ENCODE peak calls at places on chromosomes 12 and 14, in six cellular contexts. P is IMR-90, Y is mesenchymal stem cell, G is H9, V is H1, N is trophoblast cell. U is an unnamed sample.
A peak's percentile ranks its signal among the peaks of the same experiment; 100 is the strongest.

GRCh38 chr14:29222671-29223268 is 456.2 kb downstream of the FOXG1 start:
- DNase-seq in N (peak; percentile 44), V (no peak), P (peak; percentile 73), Y (peak; percentile 18), G (peak; percentile 26), U (no peak)

GRCh38 chr12:46562625-46563228 is 190.2 kb upstream of the SLC38A2 start:
- DNase-seq in G (no peak), V (no peak), Y (peak; percentile 81), P (peak; percentile 76), N (peak; percentile 48), U (no peak)

GRCh38 chr12:57103856-57104255 is 7.3 kb downstream of the STAT6 start:
- DNase-seq in Y (no peak), G (no peak), P (no peak), N (peak; percentile 54), V (no peak), U (no peak)

GRCh38 chr12:107225626-107226025 is 132.3 kb upstream of the CRY1 start:
- DNase-seq in P (peak; percentile 42), V (peak; percentile 60), N (no peak), Y (peak; percentile 9), G (peak; percentile 78), U (no peak)

GRCh38 chr12:65082411-65082810 is 38.7 kb downstream of the WIF1 start:
- DNase-seq in G (no peak), Y (no peak), N (no peak), P (no peak), V (no peak), U (no peak)

GRCh38 chr12:21607701-21608100 is 3.1 kb upstream of the GYS2 start:
- DNase-seq in Y (peak; percentile 31), V (no peak), G (no peak), N (peak; percentile 18), P (peak; percentile 33), U (no peak)

GRCh38 chr14:69532561-69533335 is 41.9 kb downstream of the CCDC177 start:
- DNase-seq in G (no peak), P (no peak), Y (no peak), V (no peak), N (no peak), U (no peak)

GRCh38 chr12:10941916-10942607 is 3.0 kb upstream of the TAS2R14 start:
- DNase-seq in N (peak; percentile 68), P (no peak), Y (no peak), V (no peak), G (peak; percentile 75), U (no peak)

GRCh38 chr14:62081012-62081612 is 318.9 kb downstream of the SNAPC1 start:
- DNase-seq in G (no peak), Y (no peak), V (no peak), N (no peak), P (no peak), U (no peak)

GRCh38 chr14:64091217-64091616 is 203.0 kb downstream of the ESR2 start:
- DNase-seq in P (no peak), V (no peak), N (no peak), Y (no peak), G (no peak), U (no peak)

GRCh38 chr12:55930771-55931316 is at the start of gene DGKA:
- DNase-seq in G (peak; percentile 69), V (peak; percentile 78), Y (peak; percentile 83), P (peak; percentile 85), N (peak; percentile 70), U (no peak)

GRCh38 chr12:51626629-51627028 is 35.6 kb downstream of the SCN8A start:
- DNase-seq in P (no peak), Y (no peak), G (no peak), N (no peak), V (no peak), U (no peak)

GRCh38 chr12:14394317-14395058 is 29.0 kb downstream of the ATF7IP start:
- DNase-seq in N (peak; percentile 71), G (no peak), P (peak; percentile 84), Y (peak; percentile 92), V (no peak), U (peak; percentile 63)

GRCh38 chr14:98700748-98701147 is 571.2 kb downstream of the BCL11B start:
- DNase-seq in G (no peak), P (no peak), N (no peak), V (no peak), Y (no peak), U (no peak)

GRCh38 chr14:39233680-39234326 is at the start of gene MIA2:
- DNase-seq in V (no peak), P (no peak), N (no peak), Y (no peak), G (no peak), U (no peak)

GRCh38 chr12:64269161-64269560 is 47.1 kb upstream of the KICS2 start:
- DNase-seq in N (no peak), V (no peak), P (no peak), Y (no peak), G (no peak), U (no peak)

GRCh38 chr14:79549515-79549914 is 661.8 kb downstream of the DIO2 start:
- DNase-seq in N (peak; percentile 69), G (no peak), V (no peak), P (peak; percentile 59), Y (peak; percentile 20), U (no peak)

GRCh38 chr12:89117448-89118034 is 234.8 kb downstream of the DUSP6 start:
- DNase-seq in N (no peak), G (no peak), P (peak; percentile 2), V (no peak), Y (no peak), U (no peak)

GRCh38 chr12:12010277-12011031 is 60.3 kb upstream of the BCL2L14 start:
- DNase-seq in V (no peak), P (peak; percentile 61), N (peak; percentile 38), Y (peak; percentile 62), G (no peak), U (no peak)

GRCh38 chr12:121573949-121574520 is 6.8 kb downstream of the KDM2B start:
- DNase-seq in G (no peak), P (no peak), N (no peak), Y (no peak), V (no peak), U (no peak)

GRCh38 chr12:121577443-121578180 is 3.2 kb downstream of the KDM2B start:
- DNase-seq in P (no peak), Y (peak; percentile 17), V (peak; percentile 55), G (peak; percentile 67), N (no peak), U (peak; percentile 47)

GRCh38 chr12:121575952-121576615 is 4.7 kb downstream of the KDM2B start:
- DNase-seq in V (no peak), N (no peak), Y (peak; percentile 37), P (no peak), G (no peak), U (peak; percentile 29)

GRCh38 chr12:121576851-121577391 is 3.9 kb downstream of the KDM2B start:
- DNase-seq in G (peak; percentile 87), N (peak; percentile 55), P (peak; percentile 95), Y (peak; percentile 83), V (peak; percentile 66), U (peak; percentile 87)

GRCh38 chr12:121575051-121575450 is 5.8 kb downstream of the KDM2B start:
- DNase-seq in G (no peak), N (no peak), P (no peak), V (no peak), Y (no peak), U (no peak)
- H3K4me1 ChIP-seq in G (peaks cover 6% of the 10 kb centered on the region), N (peaks cover 41% of the 10 kb centered on the region), P (peaks cover 19% of the 10 kb centered on the region), V (peaks cover 20% of the 10 kb centered on the region), Y (peaks cover 26% of the 10 kb centered on the region), U (peaks cover 22% of the 10 kb centered on the region)

DNA sequence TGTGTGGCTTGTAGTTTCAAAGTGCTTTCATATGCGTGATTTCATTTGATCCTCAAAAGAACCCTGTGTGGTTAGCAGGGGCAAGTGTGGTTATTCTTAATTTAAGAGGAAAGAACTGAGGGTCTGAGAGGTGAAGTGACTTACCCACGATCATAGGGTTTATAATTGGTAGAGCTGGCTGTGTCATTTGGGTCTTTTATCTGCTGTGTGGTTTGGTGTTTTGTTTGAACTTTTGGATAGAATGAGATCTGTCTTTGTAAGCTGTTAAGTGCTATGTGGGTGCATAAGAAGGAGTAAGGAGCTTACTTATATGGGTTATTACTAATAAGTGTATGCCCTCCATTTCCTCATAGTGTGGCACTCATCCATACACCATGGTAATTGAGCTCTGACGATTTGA is 190.0 kb downstream of the CACNA1C start:
- DNase-seq in P (no peak), V (no peak), N (no peak), G (no peak), Y (no peak), U (no peak)
- H3K23ac ChIP-seq in P (peak overlapping the region; percentile 1), V (no peak overlapping the region), N (no peak overlapping the region), G (no peak overlapping the region), Y (no peak overlapping the region), U (no peak overlapping the region)

DNA sequence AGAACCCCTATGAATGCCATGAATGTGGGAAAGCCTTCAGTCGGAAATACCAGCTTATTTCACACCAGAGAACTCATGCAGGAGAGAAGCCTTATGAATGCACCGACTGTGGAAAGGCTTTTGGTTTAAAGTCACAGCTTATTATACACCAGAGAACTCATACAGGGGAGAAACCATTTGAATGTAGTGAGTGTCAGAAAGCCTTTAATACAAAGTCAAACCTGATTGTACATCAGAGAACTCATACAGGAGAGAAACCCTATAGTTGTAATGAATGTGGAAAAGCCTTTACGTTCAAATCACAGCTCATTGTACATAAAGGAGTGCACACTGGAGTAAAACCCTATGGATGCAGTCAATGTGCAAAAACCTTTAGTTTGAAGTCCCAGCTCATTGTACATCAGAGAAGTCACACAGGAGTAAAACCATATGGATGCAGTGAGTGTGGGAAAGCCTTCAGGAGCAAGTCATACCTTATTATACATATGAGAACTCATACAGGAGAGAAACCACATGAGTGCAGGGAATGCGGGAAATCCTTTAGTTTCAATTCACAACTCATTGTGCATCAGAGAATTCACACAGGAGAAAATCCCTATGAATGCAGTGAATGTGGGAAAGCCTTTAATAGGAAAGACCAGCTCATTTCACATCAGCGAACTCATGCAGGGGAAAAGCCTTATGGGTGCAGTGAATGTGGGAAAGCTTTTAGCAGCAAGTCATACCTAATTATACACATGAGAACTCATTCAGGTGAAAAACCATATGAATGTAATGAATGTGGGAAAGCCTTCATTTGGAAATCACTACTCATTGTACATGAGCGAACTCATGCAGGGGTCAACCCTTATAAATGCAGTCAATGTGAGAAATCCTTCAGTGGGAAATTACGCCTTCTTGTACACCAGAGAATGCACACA is 22.3 kb downstream of the ZNF268 start:
- DNase-seq in Y (no peak), P (peak; percentile 20), V (no peak), N (no peak), G (no peak), U (no peak)
- H3K9me3 ChIP-seq in Y (peaks cover 84% of the 10 kb centered on the region), P (peaks cover 62% of the 10 kb centered on the region), V (peaks cover 75% of the 10 kb centered on the region), N (peaks cover 16% of the 10 kb centered on the region), G (peaks cover 70% of the 10 kb centered on the region), U (peaks cover 83% of the 10 kb centered on the region)

DNA sequence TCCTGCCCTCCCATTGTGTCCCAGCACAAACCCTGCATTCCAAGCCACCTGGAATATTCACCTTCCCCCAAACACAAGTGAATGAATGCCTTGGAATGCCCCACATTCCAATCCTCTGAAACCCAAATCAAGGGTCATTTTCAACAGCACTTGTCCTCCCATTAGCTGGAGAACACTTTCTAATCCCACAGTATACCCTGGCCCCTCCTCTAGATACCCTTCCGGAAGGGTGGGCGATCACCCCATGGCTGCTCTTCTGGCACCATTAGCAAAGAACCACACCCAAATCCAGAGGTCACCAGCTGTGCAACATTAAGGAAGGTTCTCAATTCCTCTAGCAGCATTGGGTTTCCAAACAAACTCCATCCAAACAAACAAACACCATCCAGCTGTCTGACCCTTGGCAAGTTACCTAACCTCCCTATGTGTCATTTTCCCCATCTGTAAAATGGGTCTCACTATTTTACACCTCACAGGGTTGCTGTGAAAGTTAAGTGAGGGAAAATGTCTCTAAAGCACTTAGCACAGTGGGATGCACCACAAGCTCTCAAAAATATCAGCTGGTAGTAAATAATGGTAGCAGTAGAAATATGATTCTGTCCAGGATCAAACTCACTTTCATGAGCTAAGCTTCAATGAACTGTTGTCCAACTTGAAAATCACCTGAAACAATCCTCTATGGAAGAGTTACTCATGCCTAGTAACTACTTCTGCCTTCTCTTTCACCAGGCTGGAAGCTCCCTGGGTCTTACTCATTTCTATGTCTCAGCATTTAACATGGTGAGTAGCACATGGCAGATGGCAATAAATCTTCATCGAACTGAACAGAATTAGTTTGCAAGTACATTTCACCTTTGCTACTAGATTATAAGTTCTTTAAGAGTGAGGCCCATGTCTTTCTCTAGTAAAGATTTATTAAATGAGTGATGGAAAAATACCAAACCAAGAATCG is 5.3 kb downstream of the NUAK1 start:
- DNase-seq in Y (peak; percentile 47), V (no peak), G (peak; percentile 83), N (peak; percentile 48), P (peak; percentile 54), U (no peak)
- H3K4me1 ChIP-seq in Y (peaks cover 34% of the 10 kb centered on the region), V (peaks cover 74% of the 10 kb centered on the region), G (peaks cover 28% of the 10 kb centered on the region), N (peaks cover 48% of the 10 kb centered on the region), P (peaks cover 25% of the 10 kb centered on the region), U (peaks cover 49% of the 10 kb centered on the region)